ENCODE peak calls at places on chromosomes 5 and 9, in seven cellular contexts. E is GM23248, P is IMR-90, A is MM.1S, I is hepatocyte, J is osteoblast, Q is DND-41. V is an unnamed sample. For H3K4me1, the result is how much of the 10 kb centered on the place peaks cover.

GRCh38 chr5:127229185-127229889 is 61.3 kb upstream of the MEGF10 start:
- DNase-seq in E (peak), P (peak), A (no peak), I (peak), J (peak), Q (no peak), V (peak)

GRCh38 chr9:84711398-84711777 is 41.9 kb downstream of the NTRK2 start:
- DNase-seq in E (no peak), P (no peak), A (no peak), I (no peak), J (no peak), Q (no peak), V (no peak)

GRCh38 chr5:122999947-123000563 is 36.5 kb downstream of the PPIC start:
- DNase-seq in E (peak), P (no peak), A (peak), I (peak), J (no peak), Q (no peak), V (peak)

GRCh38 chr5:132428811-132429440 is 59.4 kb downstream of the SLC22A5 start:
- DNase-seq in E (peak), P (peak), A (no peak), I (peak), J (peak), Q (no peak), V (no peak)

GRCh38 chr5:81326554-81326953 is 25.2 kb downstream of the ZCCHC9 start:
- DNase-seq in E (peak), P (peak), A (no peak), I (no peak), J (no peak), Q (no peak), V (no peak)

GRCh38 chr5:38383701-38384100 is 125.3 kb downstream of the EGFLAM start:
- DNase-seq in E (no peak), P (no peak), A (no peak), I (no peak), J (no peak), Q (no peak), V (no peak)

GRCh38 chr5:32342656-32343055 is 29.9 kb upstream of the MTMR12 start:
- DNase-seq in E (no peak), P (no peak), A (no peak), I (no peak), J (no peak), Q (no peak), V (no peak)

GRCh38 chr5:79224275-79224984 is 11.5 kb upstream of the JMY start:
- DNase-seq in E (no peak), P (no peak), A (no peak), I (no peak), J (no peak), Q (no peak), V (no peak)

GRCh38 chr5:61631438-61631941 is 299.4 kb downstream of the ZSWIM6 start:
- DNase-seq in E (peak), P (peak), A (no peak), I (peak), J (peak), Q (no peak), V (peak)

GRCh38 chr9:22084336-22085035 is 75.4 kb upstream of the CDKN2B start:
- DNase-seq in E (peak), P (peak), A (no peak), I (peak), J (peak), Q (no peak), V (no peak)

GRCh38 chr5:4093970-4094369 is 498.3 kb downstream of the IRX1 start:
- DNase-seq in E (no peak), P (no peak), A (no peak), I (no peak), J (no peak), Q (peak), V (no peak)

GRCh38 chr9:119509291-119509905 is 140.2 kb upstream of the BRINP1 start:
- DNase-seq in E (peak), P (no peak), A (no peak), I (no peak), J (no peak), Q (no peak), V (no peak)

GRCh38 chr5:90709323-90710148 is 150.9 kb downstream of the ADGRV1 start:
- DNase-seq in E (peak), P (peak), A (peak), I (peak), J (no peak), Q (peak), V (peak)

GRCh38 chr9:93154293-93154903 is 20.3 kb upstream of the NINJ1 start:
- DNase-seq in E (peak), P (no peak), A (peak), I (peak), J (peak), Q (peak), V (peak)

GRCh38 chr5:180785794-180786221 is 16.8 kb downstream of the MGAT1 start:
- DNase-seq in E (peak), P (peak), A (no peak), I (peak), J (peak), Q (no peak), V (peak)

GRCh38 chr5:180786398-180787005 is 16.1 kb downstream of the MGAT1 start:
- DNase-seq in E (peak), P (no peak), A (no peak), I (no peak), J (peak), Q (no peak), V (no peak)

GRCh38 chr5:180784497-180785097 is 18.0 kb downstream of the MGAT1 start:
- DNase-seq in E (peak), P (peak), A (peak), I (peak), J (peak), Q (peak), V (peak)

GRCh38 chr5:180787025-180787424 is 15.6 kb downstream of the MGAT1 start:
- DNase-seq in E (peak), P (peak), A (no peak), I (no peak), J (no peak), Q (no peak), V (peak)

DNA sequence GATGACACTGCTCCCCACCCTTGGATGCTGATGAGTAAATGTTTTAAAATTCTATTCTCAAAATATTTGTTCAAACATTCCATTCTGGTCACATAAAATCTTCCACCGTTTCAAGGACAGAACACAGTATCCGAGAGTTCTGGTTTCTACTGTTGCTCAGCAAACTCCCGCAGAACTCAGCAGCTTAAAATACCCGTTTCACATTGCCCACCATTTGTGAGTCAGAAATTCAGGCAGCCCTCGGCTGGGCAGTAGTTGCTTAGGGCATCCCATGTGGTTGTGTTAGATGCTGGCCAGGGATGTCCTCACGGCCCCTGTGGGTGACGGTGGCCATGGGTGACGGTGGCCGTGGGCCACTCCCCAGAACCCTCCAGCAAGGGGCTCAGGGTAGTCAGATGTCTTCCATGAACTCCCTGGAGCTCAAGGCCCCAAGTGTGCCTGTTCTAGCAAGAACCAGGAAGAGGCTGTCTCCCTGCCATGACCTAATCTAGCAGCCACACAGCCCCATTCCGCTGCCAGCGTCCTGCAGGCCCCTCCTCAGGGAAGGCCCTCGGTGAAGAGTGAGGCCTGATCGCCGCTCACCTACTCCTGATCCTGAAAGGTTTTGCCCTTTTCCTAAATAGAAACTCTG is 17.3 kb downstream of the MGAT1 start:
- DNase-seq in E (peak), P (peak), A (no peak), I (no peak), J (peak), Q (no peak), V (no peak)
- H2AFZ ChIP-seq in E (peak), P (peak), A (no peak), I (no peak), J (peak), Q (no peak), V (no peak)

DNA sequence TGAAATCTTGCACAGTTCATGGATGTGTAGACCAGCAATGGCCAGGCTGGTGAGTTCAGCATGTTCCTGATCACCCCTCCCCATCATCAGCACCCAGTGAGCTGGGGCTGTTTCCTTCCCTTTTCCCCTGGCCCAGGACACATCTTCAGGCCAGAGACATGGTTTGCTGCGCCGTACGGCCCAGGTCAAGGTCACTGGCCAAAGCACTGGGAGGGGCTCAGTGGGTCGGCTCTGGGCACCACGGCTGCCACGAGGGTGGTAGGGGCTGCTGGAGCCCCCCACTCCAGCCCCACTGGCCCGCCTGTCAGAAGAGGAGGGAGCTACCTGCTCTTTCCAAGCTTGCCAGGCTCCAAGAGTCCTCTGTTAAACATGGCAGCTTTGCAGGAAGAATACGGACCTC is 55.9 kb downstream of the SEMA4D start:
- DNase-seq in E (no peak), P (no peak), A (no peak), I (no peak), J (peak), Q (no peak), V (no peak)
- H3K4me1 ChIP-seq in E (under half), P (under half), A (under half), I (under half), J (under half), Q (under half), V (under half)

DNA sequence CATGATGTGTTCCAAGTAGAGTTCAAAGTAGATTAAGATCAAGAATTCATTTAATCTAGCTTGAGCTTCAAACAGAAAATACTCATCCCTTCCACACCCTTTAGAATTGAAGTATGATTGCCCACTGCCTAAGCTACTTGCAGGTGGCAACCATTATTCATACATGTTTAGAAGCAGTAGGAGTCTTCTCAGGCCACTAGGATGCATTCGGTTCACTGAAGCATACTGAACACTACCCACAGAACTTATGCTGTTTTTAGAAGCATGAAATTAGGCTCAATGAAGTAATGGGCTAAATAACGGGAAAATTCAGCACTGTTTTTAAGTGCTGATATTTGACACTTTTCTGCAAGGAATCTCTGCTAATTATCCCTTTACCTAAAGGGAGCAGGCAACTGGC is 263.4 kb downstream of the DEPDC1B start:
- DNase-seq in E (no peak), P (no peak), A (no peak), I (no peak), J (no peak), Q (no peak), V (no peak)
- H2AFZ ChIP-seq in E (no peak), P (no peak), A (no peak), I (no peak), J (no peak), Q (no peak), V (no peak)

GRCh38 chr9:136052991-136053756 is 41.9 kb downstream of the NACC2 start:
- DNase-seq in E (peak), P (no peak), A (no peak), I (no peak), J (peak), Q (no peak), V (peak)

GRCh38 chr9:136053757-136054142 is 41.3 kb downstream of the NACC2 start:
- DNase-seq in E (no peak), P (no peak), A (no peak), I (no peak), J (peak), Q (no peak), V (no peak)

GRCh38 chr9:136052433-136052880 is 42.6 kb downstream of the NACC2 start:
- DNase-seq in E (peak), P (no peak), A (no peak), I (peak), J (peak), Q (no peak), V (peak)

GRCh38 chr9:136054798-136055714 is 40.0 kb downstream of the NACC2 start:
- DNase-seq in E (no peak), P (no peak), A (no peak), I (no peak), J (peak), Q (no peak), V (no peak)

DNA sequence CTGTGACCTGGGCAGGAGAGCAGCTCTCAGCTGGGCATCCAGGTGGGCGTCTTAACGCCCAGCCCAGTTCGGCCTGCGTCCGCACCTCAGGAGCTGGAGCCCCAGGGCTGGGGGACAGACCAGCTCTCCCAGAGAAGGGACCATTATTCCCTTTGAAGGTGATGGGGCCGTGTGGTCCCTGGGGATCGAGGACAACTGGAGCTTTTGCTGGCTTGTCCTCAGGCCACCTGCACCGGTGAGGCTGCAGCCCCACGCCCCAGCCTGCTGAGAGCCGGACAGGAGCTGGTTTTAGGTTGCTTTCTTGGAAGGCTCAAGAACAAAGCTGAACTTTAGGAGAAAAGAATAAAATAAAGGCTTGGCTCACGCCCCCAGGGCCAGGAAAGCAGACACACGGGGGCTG is 40.9 kb downstream of the NACC2 start:
- DNase-seq in E (no peak), P (no peak), A (no peak), I (no peak), J (peak), Q (no peak), V (no peak)
- H3K4me1 ChIP-seq in E (under half), P (under half), A (under half), I (under half), J (under half), Q (under half), V (under half)

DNA sequence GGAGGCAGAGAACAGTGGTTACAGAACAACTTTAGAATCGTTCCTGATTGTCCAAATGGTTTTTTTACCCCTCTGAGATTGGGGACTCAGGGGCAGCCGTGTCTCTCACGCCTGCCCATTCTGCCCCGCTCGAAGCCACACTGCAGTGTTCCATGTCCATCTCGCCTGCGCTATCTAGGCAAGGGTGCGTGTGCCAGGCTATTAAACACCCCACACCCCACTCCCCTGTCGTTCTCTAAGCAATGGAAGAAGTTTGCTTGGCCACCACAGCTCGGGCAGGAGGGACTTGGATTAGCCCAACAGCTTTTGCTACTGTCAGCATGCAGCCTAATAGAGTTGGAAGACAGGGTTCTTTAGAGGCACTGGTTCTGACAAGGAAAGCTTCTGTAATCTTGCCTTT is 268.7 kb upstream of the WWC1 start:
- DNase-seq in E (peak), P (no peak), A (no peak), I (peak), J (no peak), Q (no peak), V (no peak)
- H2AFZ ChIP-seq in E (peak), P (peak), A (no peak), I (no peak), J (no peak), Q (no peak), V (no peak)

DNA sequence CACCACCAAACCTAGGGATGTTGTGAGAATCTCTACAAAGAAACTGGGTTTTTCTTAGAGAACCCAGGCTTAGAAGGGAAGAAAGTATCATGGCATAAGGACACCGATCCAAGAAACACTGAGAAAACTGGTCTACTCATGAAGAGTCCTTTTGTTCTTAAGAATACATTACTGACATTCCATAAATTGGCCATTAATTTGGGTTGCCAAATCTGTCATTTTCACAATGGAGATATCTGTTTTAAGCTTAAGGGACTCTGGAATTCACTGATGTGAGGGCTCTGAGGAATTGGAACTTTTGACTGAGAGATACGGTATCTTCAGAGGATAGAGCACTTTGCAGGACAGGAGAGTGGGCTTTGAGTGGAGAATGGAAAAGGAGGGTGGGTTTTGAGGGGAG is 315.3 kb upstream of the ZNF608 start:
- DNase-seq in E (no peak), P (no peak), A (no peak), I (no peak), J (no peak), Q (no peak), V (no peak)
- H3K4me1 ChIP-seq in E (under half), P (under half), A (under half), I (under half), J (under half), Q (under half), V (half or more)

DNA sequence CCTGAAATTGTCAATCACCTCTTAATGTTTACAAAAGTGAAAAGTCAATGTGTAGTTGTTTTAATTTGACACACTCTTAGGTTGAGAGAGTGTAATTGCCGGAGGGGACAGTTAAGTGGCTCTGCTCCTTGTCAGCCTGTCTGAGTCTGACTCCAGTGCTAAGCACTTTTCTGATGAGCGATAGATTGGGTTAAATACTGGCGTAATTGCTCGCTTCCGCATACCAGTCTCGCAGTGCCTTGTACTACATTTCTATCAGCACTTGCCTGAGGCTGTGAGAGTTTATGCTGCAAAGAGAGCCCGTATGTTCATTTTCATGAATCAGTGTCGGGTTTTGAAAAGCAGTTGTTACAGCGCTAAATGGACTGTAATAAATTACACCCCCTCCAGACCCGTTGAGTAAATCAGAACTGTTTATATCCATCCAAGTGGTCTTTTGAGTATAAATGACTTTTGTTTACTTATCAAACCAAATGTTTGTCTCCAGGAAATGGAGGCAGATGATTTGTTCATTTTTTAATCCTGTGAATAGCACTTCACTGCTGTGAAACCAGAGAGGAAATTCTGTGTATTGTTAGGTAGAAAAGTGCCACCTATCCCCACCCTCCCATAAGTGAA is 41.0 kb upstream of the DMRT3 start:
- DNase-seq in E (peak), P (peak), A (no peak), I (peak), J (no peak), Q (no peak), V (no peak)
- H2AFZ ChIP-seq in E (no peak), P (no peak), A (no peak), I (no peak), J (no peak), Q (no peak), V (no peak)

DNA sequence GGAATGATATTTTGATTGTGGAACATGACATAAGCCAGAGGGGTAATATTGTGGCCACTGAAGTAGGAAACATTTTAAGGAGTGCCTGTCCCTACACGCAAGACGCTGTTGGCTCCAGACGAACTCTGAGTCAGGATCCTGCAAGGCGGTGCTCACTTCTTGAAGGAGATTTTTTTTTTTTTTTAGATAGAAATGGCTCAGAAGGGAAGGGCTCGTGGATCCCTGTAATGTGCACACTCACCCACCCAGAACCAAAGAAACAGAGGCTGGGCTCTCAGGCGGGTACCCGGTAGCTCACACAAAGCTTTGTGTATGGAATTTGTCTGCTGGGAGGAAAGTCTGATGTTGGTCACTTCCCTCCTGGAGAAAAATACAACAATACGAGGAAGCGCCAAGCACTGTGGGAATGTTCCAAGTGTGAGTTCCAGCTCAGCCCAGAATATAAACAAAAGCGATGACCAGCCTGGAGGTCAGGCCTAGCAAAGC is 25.7 kb downstream of the RAPGEF1 start:
- DNase-seq in E (peak), P (peak), A (no peak), I (no peak), J (peak), Q (no peak), V (no peak)
- H3K4me1 ChIP-seq in E (under half), P (under half), A (under half), I (under half), J (under half), Q (under half), V (under half)